ENCODE peak calls at places on chromosomes 16 and 17, in six cellular contexts. X is OCI-LY7, P is suprapubic skin, C is brain microvascular endothelial cell, S is cardiac muscle cell, M is right atrium auricular region. B is an unnamed sample.

GRCh38 chr17:77528516-77529327 is 388.0 kb downstream of the SEC14L1 start:
- DNase-seq in X (no peak), P (no peak), C (no peak), S (peak; percentile 84), M (no peak), B (no peak)

GRCh38 chr17:9086577-9086976 is 65.3 kb downstream of the NTN1 start:
- DNase-seq in X (no peak), P (no peak), C (no peak), S (no peak), M (no peak), B (no peak)

GRCh38 chr17:78226752-78227454 is 4.5 kb upstream of the TMEM235 start:
- DNase-seq in X (no peak), P (no peak), C (no peak), S (no peak), M (no peak), B (no peak)

GRCh38 chr17:72305964-72306551 is 185.2 kb downstream of the SOX9 start:
- DNase-seq in X (no peak), P (no peak), C (no peak), S (no peak), M (peak; percentile 72), B (no peak)

GRCh38 chr17:73820686-73821448 is 176.6 kb upstream of the SDK2 start:
- DNase-seq in X (peak; percentile 14), P (no peak), C (no peak), S (peak; percentile 29), M (no peak), B (no peak)

GRCh38 chr17:65677932-65678331 is 116.5 kb upstream of the AXIN2 start:
- DNase-seq in X (no peak), P (no peak), C (peak; percentile 40), S (no peak), M (no peak), B (no peak)

GRCh38 chr16:5045499-5046115 is 11.9 kb upstream of the NAGPA start:
- DNase-seq in X (no peak), P (no peak), C (no peak), S (no peak), M (no peak), B (no peak)

GRCh38 chr17:21143695-21144094 is 16.9 kb downstream of the DHRS7B start:
- DNase-seq in X (no peak), P (no peak), C (no peak), S (no peak), M (no peak), B (no peak)

GRCh38 chr16:78686601-78687000 is 587.1 kb downstream of the WWOX start:
- DNase-seq in X (no peak), P (no peak), C (no peak), S (no peak), M (no peak), B (no peak)

GRCh38 chr17:66240630-66241029 is 11.4 kb upstream of the APOH start:
- DNase-seq in X (no peak), P (no peak), C (no peak), S (no peak), M (no peak), B (no peak)

GRCh38 chr16:85699224-85699558 is 10.4 kb upstream of the GINS2 start:
- DNase-seq in X (no peak), P (no peak), C (no peak), S (no peak), M (no peak), B (no peak)

GRCh38 chr16:50667497-50668367 is 13.4 kb downstream of the SNX20 start:
- DNase-seq in X (no peak), P (no peak), C (no peak), S (peak; percentile 26), M (no peak), B (no peak)

GRCh38 chr17:53032861-53033271 is 789.9 kb upstream of the KIF2B start:
- DNase-seq in X (peak; percentile 34), P (no peak), C (no peak), S (peak; percentile 94), M (no peak), B (peak; percentile 79)

GRCh38 chr17:75723201-75723930 is 2.1 kb downstream of the ITGB4 start:
- DNase-seq in X (no peak), P (no peak), C (no peak), S (no peak), M (no peak), B (no peak)

GRCh38 chr16:85369741-85370528 is 243.2 kb upstream of the GSE1 start:
- DNase-seq in X (peak; percentile 48), P (no peak), C (peak; percentile 47), S (peak; percentile 51), M (no peak), B (peak; percentile 24)

GRCh38 chr16:70706948-70707465 is 21.2 kb upstream of the MTSS2 start:
- DNase-seq in X (no peak), P (no peak), C (peak; percentile 29), S (no peak), M (no peak), B (no peak)

GRCh38 chr17:50892101-50892776 is 26.1 kb upstream of the TOB1 start:
- DNase-seq in X (no peak), P (peak; percentile 58), C (no peak), S (no peak), M (no peak), B (no peak)

GRCh38 chr17:49110504-49110903 is 22.1 kb upstream of the B4GALNT2 start:
- DNase-seq in X (no peak), P (no peak), C (no peak), S (no peak), M (no peak), B (no peak)

GRCh38 chr17:78826426-78826825 is 14.2 kb downstream of the USP36 start:
- DNase-seq in X (no peak), P (no peak), C (peak; percentile 72), S (no peak), M (no peak), B (no peak)

GRCh38 chr16:51648521-51648920 is 497.5 kb upstream of the SALL1 start:
- DNase-seq in X (no peak), P (no peak), C (no peak), S (no peak), M (no peak), B (no peak)

GRCh38 chr17:760371-760770 is 8.3 kb upstream of the GEMIN4 start:
- DNase-seq in X (no peak), P (no peak), C (no peak), S (no peak), M (no peak), B (no peak)

GRCh38 chr17:50882851-50883250 is 16.7 kb upstream of the TOB1 start:
- DNase-seq in X (no peak), P (no peak), C (peak; percentile 48), S (no peak), M (no peak), B (no peak)

GRCh38 chr17:751269-752001 is 629 bp downstream of the GEMIN4 start:
- DNase-seq in X (peak; percentile 79), P (no peak), C (peak; percentile 19), S (peak; percentile 35), M (no peak), B (peak; percentile 41)

GRCh38 chr16:87550510-87550961 is 51.8 kb upstream of the JPH3 start:
- DNase-seq in X (peak; percentile 41), P (no peak), C (no peak), S (peak; percentile 55), M (no peak), B (no peak)

GRCh38 chr16:30567991-30568638 is 3.4 kb downstream of the ZNF688 start:
- DNase-seq in X (peak; percentile 66), P (no peak), C (peak; percentile 49), S (no peak), M (no peak), B (peak; percentile 87)

GRCh38 chr16:12800751-12801308 is 2.9 kb downstream of the CPPED1 start:
- DNase-seq in X (no peak), P (no peak), C (no peak), S (no peak), M (no peak), B (no peak)

GRCh38 chr16:12803203-12804093 is at the start of gene CPPED1:
- DNase-seq in X (peak; percentile 95), P (peak; percentile 93), C (peak; percentile 92), S (peak; percentile 92), M (peak; percentile 88), B (peak; percentile 93)

GRCh38 chr16:12802661-12803060 is 1.0 kb downstream of the CPPED1 start:
- DNase-seq in X (peak; percentile 14), P (no peak), C (no peak), S (no peak), M (no peak), B (no peak)

GRCh38 chr16:12802048-12802447 is 1.6 kb downstream of the CPPED1 start:
- DNase-seq in X (no peak), P (no peak), C (no peak), S (no peak), M (no peak), B (no peak)

GRCh38 chr16:12801511-12802042 is 2.1 kb downstream of the CPPED1 start:
- DNase-seq in X (peak; percentile 14), P (no peak), C (peak; percentile 93), S (no peak), M (no peak), B (no peak)
- H3K4me3 ChIP-seq in X (peak overlapping the region; percentile 86), P (no peak overlapping the region), C (peak overlapping the region; percentile 33), S (no peak overlapping the region), M (no peak overlapping the region), B (no peak overlapping the region)

DNA sequence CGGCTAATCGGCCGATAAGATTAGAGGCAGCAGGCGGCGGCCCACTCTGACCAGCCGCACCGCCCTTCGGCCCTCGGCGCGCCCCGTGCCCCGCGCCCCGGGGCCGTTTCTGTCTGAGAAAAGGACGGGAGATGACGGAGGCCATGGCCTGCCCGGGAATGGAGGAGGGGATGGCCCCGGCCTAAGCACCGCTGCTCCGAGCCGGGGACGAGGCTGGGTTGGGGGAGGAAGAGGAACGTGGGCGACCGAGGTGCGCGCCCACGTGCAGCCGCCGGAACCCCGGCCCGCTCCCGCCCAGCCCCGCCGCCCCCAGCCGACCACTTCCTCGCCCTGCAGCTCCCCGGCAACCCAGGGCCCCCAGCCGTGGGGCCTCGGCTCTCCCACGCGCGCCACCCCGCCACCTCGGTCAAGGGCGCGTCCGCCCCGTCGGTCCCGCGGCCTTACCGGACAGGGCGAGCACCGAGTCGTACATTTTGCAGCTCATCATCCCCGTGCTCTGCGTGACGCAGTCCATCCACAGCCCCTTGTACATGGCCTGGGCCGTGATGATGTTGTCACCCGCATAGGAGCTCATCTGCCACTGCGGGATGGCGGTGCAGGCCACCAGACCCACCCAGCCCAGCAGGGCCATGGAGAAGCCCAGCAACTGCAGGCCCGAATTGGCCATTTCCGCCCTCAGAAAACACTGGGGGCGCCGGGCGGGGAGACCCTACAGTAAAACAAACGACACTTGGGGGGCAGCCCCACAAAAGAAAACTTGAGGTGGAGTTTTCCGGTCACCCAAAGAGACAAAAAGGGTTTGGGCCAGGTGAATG is 694 bp downstream of the CLDN7 start:
- DNase-seq in X (no peak), P (no peak), C (no peak), S (no peak), M (no peak), B (no peak)
- H3K27ac ChIP-seq in X (no peak overlapping the region), P (peak overlapping the region; percentile 59), C (no peak overlapping the region), S (no peak overlapping the region), M (no peak overlapping the region), B (no peak overlapping the region)

GRCh38 chr17:16294560-16294959 is 58.7 kb downstream of the CENPV start:
- DNase-seq in X (no peak), P (no peak), C (no peak), S (no peak), M (no peak), B (no peak)
- TF ChIP-seq CTCF in X (no peak), P (no peak), C (no peak), S (no peak), M (no peak), B (no peak)

DNA sequence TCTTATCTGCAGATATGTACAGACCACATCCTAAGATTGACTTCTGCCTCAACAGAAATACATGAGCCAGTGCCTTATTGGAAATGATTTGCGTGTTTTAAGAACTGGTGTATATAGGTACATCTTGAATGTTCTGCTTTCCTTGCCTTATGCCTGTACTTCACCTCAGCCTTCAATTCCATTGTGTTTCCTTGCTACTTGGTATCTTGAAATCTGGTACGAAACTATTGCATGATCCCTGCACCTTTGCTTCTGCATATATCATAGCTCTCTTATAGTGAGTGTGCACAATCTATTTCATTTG is 1.5 kb downstream of the ATF7IP2 start:
- DNase-seq in X (no peak), P (no peak), C (no peak), S (no peak), M (no peak), B (no peak)
- H3K4me3 ChIP-seq in X (peak overlapping the region; percentile 88), P (no peak overlapping the region), C (peak overlapping the region; percentile 79), S (peak overlapping the region; percentile 62), M (peak overlapping the region; percentile 71), B (peak overlapping the region; percentile 64)

B was measured in MM.1S.